ENCODE peak calls at places on chromosomes 13 and 19, in five cellular contexts. I is OCI-LY7, D is HCT116, F is hepatocyte, H is SK-N-SH. T is an unnamed sample.

GRCh38 chr13:108325863-108326262 is 56.3 kb downstream of the TNFSF13B start:
- DNase-seq in I (peak; percentile 4), D (no peak), F (no peak), H (no peak), T (no peak)

GRCh38 chr13:83414393-83414792 is 467.9 kb downstream of the SLITRK1 start:
- DNase-seq in I (no peak), D (no peak), F (no peak), H (no peak), T (no peak)

GRCh38 chr19:35643255-35644205 is 2.0 kb downstream of the ETV2 start:
- DNase-seq in I (peak; percentile 92), D (peak; percentile 75), F (peak; percentile 93), H (peak; percentile 96), T (peak; percentile 87)

GRCh38 chr19:35776102-35776788 is 881 bp downstream of the ARHGAP33 start:
- DNase-seq in I (no peak), D (no peak), F (no peak), H (no peak), T (no peak)

GRCh38 chr19:6699935-6700334 is 20.5 kb downstream of the C3 start:
- DNase-seq in I (no peak), D (no peak), F (no peak), H (no peak), T (no peak)

GRCh38 chr13:28558567-28558966 is 63.6 kb upstream of the FLT1 start:
- DNase-seq in I (no peak), D (no peak), F (no peak), H (no peak), T (no peak)

GRCh38 chr13:36431204-36432105 is 840 bp upstream of the CCNA1 start:
- DNase-seq in I (no peak), D (no peak), F (peak; percentile 48), H (no peak), T (no peak)

GRCh38 chr13:111431241-111431640 is 110.8 kb downstream of the TEX29 start:
- DNase-seq in I (no peak), D (no peak), F (no peak), H (no peak), T (no peak)

GRCh38 chr19:15300533-15301194 is 31.7 kb downstream of the BRD4 start:
- DNase-seq in I (peak; percentile 64), D (no peak), F (no peak), H (no peak), T (no peak)

GRCh38 chr13:113928701-113929627 is 44.9 kb downstream of the C13orf46 start:
- DNase-seq in I (no peak), D (no peak), F (peak; percentile 50), H (peak; percentile 74), T (no peak)

GRCh38 chr13:76860706-76861105 is 25.5 kb downstream of the KCTD12 start:
- DNase-seq in I (no peak), D (no peak), F (no peak), H (no peak), T (no peak)

GRCh38 chr13:110398564-110399507 is 91.8 kb downstream of the COL4A2 start:
- DNase-seq in I (no peak), D (no peak), F (no peak), H (no peak), T (no peak)

GRCh38 chr19:33434090-33434885 is 60.8 kb downstream of the CEBPG start:
- DNase-seq in I (no peak), D (no peak), F (no peak), H (no peak), T (no peak)

GRCh38 chr19:46000497-46001246 is 5.4 kb downstream of the CCDC61 start:
- DNase-seq in I (peak; percentile 81), D (no peak), F (peak; percentile 73), H (peak; percentile 95), T (no peak)

GRCh38 chr13:42574435-42575311 is 721 bp downstream of the TNFSF11 start:
- DNase-seq in I (no peak), D (no peak), F (peak; percentile 26), H (peak; percentile 25), T (no peak)

GRCh38 chr19:1837625-1838105 is 10.6 kb downstream of the REXO1 start:
- DNase-seq in I (peak; percentile 50), D (no peak), F (peak; percentile 56), H (peak; percentile 95), T (no peak)

GRCh38 chr19:43760941-43761340 is 6.2 kb upstream of the SMG9 start:
- DNase-seq in I (no peak), D (no peak), F (no peak), H (no peak), T (no peak)

GRCh38 chr19:29491491-29491890 is 34.3 kb upstream of the VSTM2B start:
- DNase-seq in I (no peak), D (no peak), F (no peak), H (no peak), T (no peak)

GRCh38 chr19:56137405-56137804 is 3.7 kb upstream of the ZNF444 start:
- DNase-seq in I (no peak), D (no peak), F (no peak), H (no peak), T (no peak)
- TF ChIP-seq EZH2phosphoT487 in I (no peak), D (no peak), F (no peak), H (no peak), T (no peak)

DNA sequence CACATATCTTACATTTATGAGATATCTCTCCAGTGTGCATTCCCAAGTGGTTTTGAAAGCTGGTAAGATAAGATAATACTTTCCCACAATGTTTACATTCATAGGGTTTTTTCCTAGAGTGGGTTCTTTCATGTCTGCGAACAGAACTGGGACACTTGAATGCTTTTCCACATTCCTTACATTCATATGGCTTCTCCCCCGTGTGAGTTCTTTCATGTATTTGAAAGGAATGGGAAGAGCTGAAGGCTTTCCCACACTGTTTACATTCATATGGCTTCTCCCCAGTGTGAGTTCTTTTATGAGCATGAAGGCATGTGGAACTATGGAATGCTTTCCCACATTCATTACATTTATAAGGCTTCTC is 19.7 kb downstream of the ZNF433 start:
- DNase-seq in I (no peak), D (no peak), F (no peak), H (no peak), T (no peak)
- H3K9me3 ChIP-seq in I (peaks cover 45% of the 10 kb centered on the region), D (peaks cover 29% of the 10 kb centered on the region), F (peaks cover 69% of the 10 kb centered on the region), H (peaks cover 58% of the 10 kb centered on the region), T (peaks cover 5% of the 10 kb centered on the region)

DNA sequence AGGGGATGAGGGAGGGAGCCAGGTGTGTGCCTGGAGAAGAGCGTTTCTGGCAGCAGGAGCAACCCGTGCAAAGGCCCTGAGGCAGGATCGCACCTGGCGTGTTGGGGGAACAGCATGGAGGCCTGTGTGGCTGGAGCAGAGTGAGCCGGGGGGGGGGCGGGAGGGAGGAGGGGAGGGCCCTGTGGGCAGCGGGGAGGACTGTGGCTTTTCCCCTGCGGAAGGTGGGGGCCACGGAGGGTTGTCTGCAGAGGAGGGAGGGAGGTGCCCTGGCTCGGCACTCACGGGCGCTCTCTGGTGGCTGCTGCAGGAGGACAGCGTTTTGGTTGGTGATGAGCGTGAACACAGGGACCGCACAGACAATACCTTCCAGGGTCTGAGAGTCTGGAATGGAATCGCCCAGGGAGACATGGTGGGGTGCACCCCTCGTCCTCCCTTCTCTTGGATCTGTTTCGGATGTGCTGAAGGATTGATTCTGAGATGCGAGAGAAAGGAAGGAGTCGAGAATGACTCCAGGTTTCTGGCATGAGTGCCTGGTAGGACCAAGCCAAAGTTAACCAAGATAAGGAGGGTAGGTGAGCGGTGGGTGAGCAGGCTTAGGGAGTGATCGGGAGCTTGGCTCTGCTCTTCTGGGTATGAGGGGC is 6.5 kb downstream of the RAB11B start:
- DNase-seq in I (peak; percentile 61), D (no peak), F (peak; percentile 64), H (peak; percentile 86), T (peak; percentile 84)
- TF ChIP-seq CTCF in I (peak; percentile 80), D (no peak), F (peak; percentile 53), H (peak; percentile 74), T (peak; percentile 78)

DNA sequence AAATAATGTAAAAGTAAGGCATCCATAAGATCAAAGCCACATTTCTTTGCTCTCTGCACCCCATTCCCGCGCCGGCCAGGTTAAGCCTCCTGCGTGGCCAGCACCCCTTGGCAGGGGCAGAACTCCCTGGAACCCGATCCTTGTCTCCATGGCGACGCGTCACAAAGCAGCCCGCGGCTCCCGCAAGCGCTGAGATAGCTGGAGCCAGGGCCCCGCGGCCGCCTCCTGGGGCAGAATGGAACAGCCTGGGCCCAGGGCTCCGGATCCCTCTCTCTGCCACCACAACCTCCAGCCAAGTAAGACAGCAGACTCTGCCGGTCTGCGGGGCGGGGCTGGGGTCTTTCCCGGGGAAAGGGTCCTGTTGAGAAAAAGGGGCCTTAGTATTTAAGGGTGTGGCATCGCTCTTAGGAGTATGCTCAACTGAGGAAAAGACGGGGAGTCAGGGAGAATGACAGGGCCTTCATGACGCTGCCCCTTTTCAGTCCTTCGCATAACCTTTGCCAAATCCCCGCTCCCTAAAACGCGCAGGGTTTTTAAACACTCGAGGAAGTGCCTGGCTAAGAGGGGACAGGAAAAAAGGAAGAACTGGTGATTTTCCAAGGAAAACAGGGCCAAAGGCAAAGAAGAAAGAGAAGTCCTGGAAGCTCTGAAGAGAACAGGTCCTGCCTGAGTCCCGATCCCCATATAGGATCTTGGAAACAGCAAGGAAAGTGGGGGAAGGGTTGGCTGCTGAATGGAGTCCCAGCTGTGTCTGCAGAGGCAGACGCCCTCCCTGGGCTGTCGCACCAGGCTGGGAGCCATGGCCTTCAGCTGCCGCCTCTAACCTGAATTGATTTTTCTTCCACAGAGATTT is at the start of gene TEX26:
- DNase-seq in I (no peak), D (no peak), F (peak; percentile 62), H (no peak), T (no peak)
- TF ChIP-seq EZH2phosphoT487 in I (no peak), D (no peak), F (no peak), H (no peak), T (no peak)

DNA sequence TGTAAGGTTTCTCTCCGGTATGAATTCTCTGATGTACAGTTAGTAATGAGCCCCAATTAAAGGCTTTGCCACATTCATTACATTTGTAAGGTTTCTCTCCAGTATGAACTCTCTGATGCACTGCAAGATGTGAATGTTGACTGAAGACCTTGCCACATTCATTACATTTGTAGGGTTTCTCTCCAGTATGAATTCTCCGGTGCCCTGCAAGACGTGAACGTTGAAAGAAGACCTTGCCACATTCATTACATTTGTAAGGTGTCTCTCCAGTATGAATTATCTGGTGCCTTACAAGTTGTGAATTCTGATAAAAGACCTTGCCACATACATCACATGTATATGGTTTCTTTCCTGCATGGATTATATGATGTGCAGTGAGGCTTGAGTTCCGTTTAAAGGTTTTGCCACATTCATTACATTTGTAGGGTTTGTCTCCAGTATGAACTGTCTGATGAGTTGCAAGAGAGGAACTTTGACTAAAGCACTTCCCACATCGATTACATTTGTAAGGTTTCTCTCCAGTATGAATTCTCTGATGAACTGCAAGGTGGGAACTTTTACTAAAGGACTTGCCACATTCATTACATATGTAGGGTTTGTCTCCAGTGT is 17.7 kb upstream of the ZNF432 start:
- DNase-seq in I (no peak), D (no peak), F (no peak), H (no peak), T (no peak)
- H3K9me3 ChIP-seq in I (peaks cover 12% of the 10 kb centered on the region), D (peaks cover 25% of the 10 kb centered on the region), F (peaks cover 87% of the 10 kb centered on the region), H (peaks cover 37% of the 10 kb centered on the region), T (no peaks in the 10 kb centered on the region)

GRCh38 chr19:48186015-48186414 is 15.5 kb downstream of the ZSWIM9 start:
- DNase-seq in I (peak; percentile 36), D (no peak), F (no peak), H (no peak), T (no peak)
- TF ChIP-seq CTCF in I (no peak), D (no peak), F (no peak), H (no peak), T (no peak)

T was measured in MM.1S.